ENCODE peak calls at places on chromosome 22, in nine cellular contexts. Z is lower lobe of right lung; A is body of pancreas; M is naive thymus-derived CD4-positive, alpha-beta T cell; Q is colonic mucosa; T is fibroblast of lung; D is A549; W is H9; E is astrocyte. C is an unnamed sample. For H3K4me1, the result is how much of the 10 kb centered on the place peaks cover.

GRCh38 chr22:43985532-43985931 is 30.3 kb downstream of the SAMM50 start:
- DNase-seq in W (no peak), M (no peak), Z (peak), T (no peak), E (no peak), A (no peak), D (no peak), Q (no peak), C (no peak)

GRCh38 chr22:27372969-27373670 is 428.4 kb downstream of the MN1 start:
- DNase-seq in Q (peak), Z (peak), A (peak), T (peak), D (no peak), E (no peak), W (peak), M (no peak), C (no peak)

GRCh38 chr22:26316732-26317131 is 112.3 kb upstream of the ASPHD2 start:
- DNase-seq in T (no peak), W (no peak), E (no peak), Q (no peak), M (no peak), A (no peak), Z (no peak), D (no peak), C (no peak)

GRCh38 chr22:41285820-41286638 is at the start of gene RANGAP1:
- DNase-seq in M (peak), E (peak), D (peak), W (peak), T (peak), Z (peak), Q (peak), A (peak), C (peak)

GRCh38 chr22:20741634-20742581 is 32.0 kb upstream of the SERPIND1 start:
- DNase-seq in M (peak), T (peak), Z (no peak), Q (peak), W (no peak), A (peak), D (peak), E (no peak), C (no peak)

GRCh38 chr22:43434601-43435311 is 22.9 kb downstream of the MPPED1 start:
- DNase-seq in A (no peak), W (peak), T (no peak), Z (no peak), Q (no peak), M (no peak), E (no peak), D (no peak), C (no peak)

GRCh38 chr22:19663821-19664325 is 50.4 kb upstream of the SEPTIN5 start:
- DNase-seq in E (peak), W (no peak), D (no peak), Z (no peak), A (no peak), M (no peak), Q (no peak), T (peak), C (no peak)

GRCh38 chr22:48553694-48554308 is 1273.9 kb downstream of the BRD1 start:
- DNase-seq in A (no peak), M (no peak), W (no peak), E (no peak), Q (no peak), T (no peak), D (no peak), Z (no peak), C (no peak)

GRCh38 chr22:28333106-28333505 is 346.5 kb downstream of the TTC28 start:
- DNase-seq in T (no peak), Q (no peak), D (no peak), Z (no peak), E (no peak), A (no peak), W (no peak), M (no peak), C (no peak)

GRCh38 chr22:17788528-17789378 is 14.5 kb upstream of the BID start:
- DNase-seq in E (no peak), M (no peak), W (peak), Z (no peak), A (no peak), D (no peak), Q (no peak), T (no peak), C (no peak)

GRCh38 chr22:28116261-28116673 is 197.2 kb upstream of the PITPNB start:
- DNase-seq in D (no peak), Z (no peak), M (no peak), A (peak), Q (no peak), T (peak), W (no peak), E (peak), C (peak)

GRCh38 chr22:49291169-49291568 is 536.5 kb downstream of the BRD1 start:
- DNase-seq in A (no peak), T (no peak), D (no peak), Q (no peak), E (no peak), Z (no peak), W (peak), M (no peak), C (no peak)

GRCh38 chr22:29907753-29908515 is 25.0 kb downstream of the MTMR3 start:
- DNase-seq in Z (peak), Q (peak), W (no peak), M (no peak), A (peak), T (peak), D (peak), E (peak), C (peak)

GRCh38 chr22:21092797-21093554 is 47.2 kb downstream of the LRRC74B start:
- DNase-seq in Z (no peak), Q (no peak), E (no peak), D (no peak), M (no peak), W (no peak), A (no peak), T (no peak), C (no peak)

GRCh38 chr22:20656516-20656901 is 117.4 kb upstream of the SERPIND1 start:
- DNase-seq in D (no peak), Z (no peak), Q (no peak), E (no peak), T (no peak), M (no peak), A (no peak), W (peak), C (no peak)

GRCh38 chr22:44942979-44943700 is 66.7 kb downstream of the PHF21B start:
- DNase-seq in D (no peak), Z (no peak), Q (no peak), W (no peak), A (no peak), T (no peak), M (no peak), E (no peak), C (no peak)

GRCh38 chr22:28976588-28976987 is 85.0 kb downstream of the C22orf31 start:
- DNase-seq in E (peak), A (no peak), M (no peak), D (no peak), Z (no peak), W (no peak), T (peak), Q (no peak), C (no peak)

GRCh38 chr22:28710889-28711285 is 30.7 kb downstream of the CHEK2 start:
- DNase-seq in Q (no peak), A (no peak), T (peak), D (no peak), W (no peak), M (no peak), E (peak), Z (no peak), C (no peak)

GRCh38 chr22:27801197-27801615 is 350 bp downstream of the MN1 start:
- DNase-seq in W (peak), M (peak), Z (no peak), D (peak), E (no peak), Q (no peak), A (peak), T (peak), C (no peak)

GRCh38 chr22:50305658-50306566 is 1.5 kb downstream of the PLXNB2 start:
- DNase-seq in M (no peak), E (peak), Z (peak), T (peak), Q (peak), A (peak), W (no peak), D (peak), C (peak)

GRCh38 chr22:46297151-46297819 is 615 bp downstream of the GTSE1 start:
- DNase-seq in E (peak), Q (peak), T (peak), M (no peak), W (no peak), Z (peak), A (no peak), D (no peak), C (no peak)

GRCh38 chr22:28799125-28799833 is 1.1 kb downstream of the XBP1 start:
- DNase-seq in D (peak), T (peak), Z (peak), A (peak), M (no peak), E (peak), Q (peak), W (no peak), C (no peak)

GRCh38 chr22:44363980-44364749 is 51.4 kb upstream of the SHISAL1 start:
- DNase-seq in Q (no peak), D (no peak), A (no peak), Z (peak), E (no peak), M (no peak), W (no peak), T (no peak), C (peak)

GRCh38 chr22:28989484-28989883 is 72.1 kb downstream of the C22orf31 start:
- DNase-seq in D (no peak), Q (no peak), A (no peak), T (peak), E (no peak), Z (no peak), W (no peak), M (no peak), C (no peak)

GRCh38 chr22:37887610-37888378 is 18.3 kb upstream of the MICALL1 start:
- DNase-seq in M (no peak), Z (no peak), Q (peak), D (no peak), E (peak), A (no peak), W (peak), T (peak), C (peak)

GRCh38 chr22:18935889-18936529 is at the start of gene PRODH:
- DNase-seq in D (no peak), W (no peak), Q (no peak), Z (no peak), A (no peak), T (no peak), M (no peak), E (no peak), C (no peak)

GRCh38 chr22:17601031-17601430 is 27.5 kb downstream of the ATP6V1E1 start:
- DNase-seq in M (no peak), E (no peak), D (no peak), Q (no peak), A (no peak), T (peak), Z (no peak), W (no peak), C (no peak)

GRCh38 chr22:42754658-42755057 is 34.0 kb upstream of the A4GALT start:
- DNase-seq in W (no peak), M (no peak), D (no peak), E (peak), A (peak), Z (no peak), T (peak), Q (no peak), C (no peak)

GRCh38 chr22:29727248-29727551 is 7.4 kb downstream of the CABP7 start:
- DNase-seq in M (no peak), D (peak), T (no peak), E (no peak), Q (peak), W (peak), Z (peak), A (peak), C (no peak)

GRCh38 chr22:30241576-30242371 is 4.8 kb downstream of the LIF start:
- DNase-seq in Q (no peak), D (no peak), A (no peak), Z (no peak), W (no peak), T (peak), M (no peak), E (no peak), C (no peak)

GRCh38 chr22:40728731-40729189 is 49.5 kb downstream of the MCHR1 start:
- DNase-seq in A (no peak), M (peak), Z (peak), Q (no peak), E (peak), D (no peak), T (peak), W (no peak), C (no peak)

GRCh38 chr22:20781272-20781990 is 7.5 kb downstream of the SERPIND1 start:
- DNase-seq in Z (no peak), M (no peak), T (peak), D (no peak), E (peak), W (no peak), Q (no peak), A (no peak), C (no peak)

GRCh38 chr22:27046603-27047002 is 389.2 kb downstream of the MIAT start:
- DNase-seq in T (no peak), Q (no peak), W (no peak), Z (no peak), D (no peak), E (no peak), M (no peak), A (no peak), C (no peak)

GRCh38 chr22:30188911-30189310 is 57.6 kb downstream of the LIF start:
- DNase-seq in A (no peak), Z (no peak), T (no peak), M (no peak), D (no peak), Q (no peak), E (no peak), W (no peak), C (no peak)

GRCh38 chr22:49081261-49081666 is 746.4 kb downstream of the BRD1 start:
- DNase-seq in D (no peak), M (no peak), Z (no peak), W (no peak), T (no peak), Q (no peak), E (no peak), A (no peak), C (no peak)

GRCh38 chr22:37684803-37685615 is 1.1 kb upstream of the NOL12 start:
- DNase-seq in Q (peak), D (no peak), E (no peak), A (no peak), T (no peak), Z (no peak), M (no peak), W (no peak), C (no peak)

GRCh38 chr22:23791737-23792645 is 5.2 kb downstream of the SMARCB1 start:
- DNase-seq in W (no peak), Z (peak), A (no peak), D (no peak), M (no peak), Q (no peak), E (no peak), T (no peak), C (no peak)

DNA sequence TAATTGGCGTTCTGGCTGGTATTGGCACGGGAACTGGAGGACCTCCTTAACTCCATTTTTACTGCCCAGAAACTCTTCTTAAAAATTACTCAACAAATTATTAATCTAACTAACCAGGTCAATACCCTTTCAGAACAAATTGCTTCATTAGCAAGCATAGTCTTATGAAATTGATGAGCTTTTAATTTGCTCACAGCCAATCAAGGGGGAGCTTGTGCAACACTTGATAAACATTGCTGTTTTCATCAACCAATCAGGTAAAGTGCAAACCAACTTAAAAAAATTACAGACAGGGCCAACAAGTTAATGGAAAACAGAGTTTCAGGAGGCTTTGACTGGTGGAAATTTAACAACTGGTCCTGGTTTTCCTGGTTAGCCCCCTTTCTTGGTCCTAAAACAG is 4.6 kb upstream of the APOL3 start:
- DNase-seq in A (no peak), Z (no peak), E (no peak), T (no peak), W (no peak), M (no peak), D (no peak), Q (no peak), C (no peak)
- H3K27ac ChIP-seq in A (peak), Z (peak), E (no peak), T (no peak), W (no peak), M (no peak), D (no peak), Q (no peak), C (no peak)

GRCh38 chr22:39230261-39231196 is 14.3 kb downstream of the PDGFB start:
- DNase-seq in T (no peak), M (no peak), A (no peak), E (no peak), Q (no peak), D (no peak), Z (no peak), W (peak), C (no peak)
- H3K4me1 ChIP-seq in T (under half), M (under half), A (under half), E (under half), Q (under half), D (under half), Z (under half), W (under half), C (under half)

GRCh38 chr22:24845036-24845918 is 39.3 kb downstream of the SGSM1 start:
- DNase-seq in A (no peak), D (no peak), Z (no peak), E (peak), T (peak), M (no peak), Q (no peak), W (no peak), C (no peak)
- H3K27ac ChIP-seq in A (no peak), D (no peak), Z (no peak), E (no peak), T (no peak), M (no peak), Q (no peak), W (no peak), C (no peak)

GRCh38 chr22:22394589-22394988 is 114.0 kb downstream of the ZNF280B start:
- DNase-seq in M (no peak), W (no peak), A (no peak), Z (no peak), Q (no peak), D (no peak), E (no peak), T (no peak), C (no peak)

GRCh38 chr22:22397292-22397870 is 111.2 kb downstream of the ZNF280B start:
- DNase-seq in E (peak), W (no peak), A (no peak), T (peak), M (no peak), D (peak), Z (no peak), Q (no peak), C (no peak)

GRCh38 chr22:22397875-22398524 is 110.5 kb downstream of the ZNF280B start:
- DNase-seq in A (no peak), Z (no peak), M (no peak), Q (no peak), T (no peak), D (no peak), E (no peak), W (no peak), C (no peak)

GRCh38 chr22:22396741-22397291 is 111.7 kb downstream of the ZNF280B start:
- DNase-seq in M (no peak), E (no peak), Z (no peak), T (no peak), A (no peak), D (no peak), Q (no peak), W (no peak), C (no peak)

DNA sequence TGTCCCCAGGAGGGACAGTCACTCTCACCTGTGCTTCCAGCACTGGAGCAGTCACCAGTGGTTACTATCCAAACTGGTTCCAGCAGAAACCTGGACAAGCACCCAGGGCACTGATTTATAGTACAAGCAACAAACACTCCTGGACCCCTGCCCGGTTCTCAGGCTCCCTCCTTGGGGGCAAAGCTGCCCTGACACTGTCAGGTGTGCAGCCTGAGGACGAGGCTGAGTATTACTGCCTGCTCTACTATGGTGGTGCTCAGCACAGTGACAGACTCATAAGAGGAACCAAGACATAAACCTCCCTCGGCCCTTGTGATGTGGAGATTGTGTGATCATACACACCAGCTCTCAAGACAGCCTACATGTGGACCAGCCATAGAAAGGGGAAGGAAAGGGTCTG is 113.3 kb downstream of the ZNF280B start:
- DNase-seq in E (no peak), W (no peak), M (no peak), Q (no peak), D (no peak), T (no peak), Z (no peak), A (no peak), C (no peak)
- H3K4me1 ChIP-seq in E (under half), W (under half), M (under half), Q (under half), D (under half), T (under half), Z (under half), A (under half), C (under half)